ENCODE peak calls at places on chromosomes 6 and 20, in nine cellular contexts. Y is dorsolateral prefrontal cortex; M is CD4-positive, alpha-beta T cell; I is stimulated activated CD4-positive, alpha-beta T cell treated with anti-CD3 and anti-CD28 coated beads, TNF-alpha, amount 100 ng/mL, for 48 hours; B is Right ventricle myocardium inferior; G is HEK293T; F is pons; C is HCEC 1CT; U is GM06990. Z is an unnamed sample.

GRCh38 chr20:63542031-63542559 is 4.9 kb upstream of the PTK6 start:
- DNase-seq in Y (no peak), M (no peak), I (no peak), B (no peak), G (no peak), F (no peak), C (no peak), U (no peak), Z (no peak)

GRCh38 chr6:110617057-110617456 is 140.6 kb upstream of the SLC22A16 start:
- DNase-seq in Y (no peak), M (no peak), I (no peak), B (no peak), G (no peak), F (no peak), C (no peak), U (peak), Z (no peak)

GRCh38 chr20:12966468-12967085 is 42.2 kb upstream of the SPTLC3 start:
- DNase-seq in Y (no peak), M (no peak), I (no peak), B (no peak), G (no peak), F (peak), C (peak), U (no peak), Z (no peak)

GRCh38 chr6:93423542-93423941 is 4.2 kb upstream of the EPHA7 start:
- DNase-seq in Y (peak), M (no peak), I (no peak), B (no peak), G (peak), F (peak), C (peak), U (no peak), Z (no peak)

GRCh38 chr6:134519456-134519855 is 201.5 kb upstream of the SGK1 start:
- DNase-seq in Y (no peak), M (peak), I (peak), B (peak), G (no peak), F (peak), C (no peak), U (peak), Z (no peak)

GRCh38 chr20:600736-601135 is 9.4 kb downstream of the TCF15 start:
- DNase-seq in Y (no peak), M (no peak), I (no peak), B (no peak), G (no peak), F (no peak), C (no peak), U (no peak), Z (peak)

GRCh38 chr6:153167907-153168306 is 36.8 kb upstream of the RGS17 start:
- DNase-seq in Y (no peak), M (no peak), I (no peak), B (no peak), G (no peak), F (no peak), C (no peak), U (no peak), Z (no peak)

GRCh38 chr20:53948383-53949318 is 121.7 kb downstream of the BCAS1 start:
- DNase-seq in Y (no peak), M (no peak), I (no peak), B (no peak), G (no peak), F (no peak), C (no peak), U (no peak), Z (no peak)

GRCh38 chr6:147195510-147195909 is 8.7 kb upstream of the STXBP5 start:
- DNase-seq in Y (no peak), M (no peak), I (no peak), B (no peak), G (no peak), F (no peak), C (no peak), U (no peak), Z (no peak)

GRCh38 chr20:59010321-59010994 is 3.4 kb upstream of the CTSZ start:
- DNase-seq in Y (no peak), M (no peak), I (no peak), B (no peak), G (no peak), F (no peak), C (no peak), U (no peak), Z (no peak)

GRCh38 chr20:47558699-47559098 is 57.0 kb downstream of the NCOA3 start:
- DNase-seq in Y (no peak), M (no peak), I (no peak), B (no peak), G (no peak), F (no peak), C (no peak), U (no peak), Z (no peak)

GRCh38 chr6:117215353-117216090 is 49.8 kb upstream of the VGLL2 start:
- DNase-seq in Y (no peak), M (no peak), I (no peak), B (no peak), G (no peak), F (no peak), C (no peak), U (no peak), Z (no peak)

GRCh38 chr6:90179190-90180169 is 117.2 kb downstream of the BACH2 start:
- DNase-seq in Y (no peak), M (no peak), I (no peak), B (no peak), G (no peak), F (no peak), C (no peak), U (no peak), Z (no peak)

GRCh38 chr20:37727247-37727956 is 33.6 kb downstream of the CTNNBL1 start:
- DNase-seq in Y (no peak), M (no peak), I (no peak), B (no peak), G (no peak), F (peak), C (peak), U (no peak), Z (no peak)

GRCh38 chr6:155313602-155314091 is 637 bp downstream of the TFB1M start:
- DNase-seq in Y (no peak), M (no peak), I (no peak), B (no peak), G (no peak), F (peak), C (peak), U (no peak), Z (no peak)

GRCh38 chr6:36478051-36478526 is 35.3 kb downstream of the KCTD20 start:
- DNase-seq in Y (no peak), M (no peak), I (no peak), B (no peak), G (no peak), F (no peak), C (no peak), U (no peak), Z (no peak)

GRCh38 chr6:37668251-37668650 is 29.4 kb downstream of the MDGA1 start:
- DNase-seq in Y (no peak), M (no peak), I (no peak), B (no peak), G (no peak), F (no peak), C (peak), U (no peak), Z (no peak)

GRCh38 chr20:2838847-2839671 is 1.4 kb downstream of the PCED1A start:
- DNase-seq in Y (no peak), M (no peak), I (no peak), B (peak), G (no peak), F (no peak), C (no peak), U (no peak), Z (no peak)

GRCh38 chr20:3871549-3872265 is 17.5 kb upstream of the PANK2 start:
- DNase-seq in Y (no peak), M (no peak), I (no peak), B (no peak), G (no peak), F (no peak), C (no peak), U (no peak), Z (no peak)

GRCh38 chr20:48631114-48632016 is 196.4 kb downstream of the PREX1 start:
- DNase-seq in Y (no peak), M (no peak), I (no peak), B (no peak), G (no peak), F (no peak), C (peak), U (no peak), Z (peak)

GRCh38 chr20:11232249-11232648 is 558.5 kb upstream of the JAG1 start:
- DNase-seq in Y (no peak), M (no peak), I (no peak), B (no peak), G (no peak), F (peak), C (no peak), U (no peak), Z (no peak)

GRCh38 chr6:139961190-139961589 is 586.7 kb upstream of the CITED2 start:
- DNase-seq in Y (no peak), M (no peak), I (no peak), B (no peak), G (no peak), F (no peak), C (no peak), U (no peak), Z (no peak)

GRCh38 chr20:47929368-47930115 is 144.3 kb upstream of the SULF2 start:
- DNase-seq in Y (no peak), M (no peak), I (no peak), B (no peak), G (no peak), F (no peak), C (no peak), U (no peak), Z (no peak)

GRCh38 chr20:11054266-11055025 is 380.6 kb upstream of the JAG1 start:
- DNase-seq in Y (no peak), M (no peak), I (no peak), B (peak), G (no peak), F (no peak), C (no peak), U (no peak), Z (no peak)

GRCh38 chr6:91816335-91816734 is 1229.5 kb upstream of the MAP3K7 start:
- DNase-seq in Y (peak), M (no peak), I (no peak), B (peak), G (no peak), F (no peak), C (no peak), U (peak), Z (peak)

Z was measured in posterior cingulate gyrus.